ENCODE peak calls at places on chromosomes 3 and 15, in five cellular contexts. I is uterus, H is body of pancreas, M is transverse colon, N is stomach. U is an unnamed sample.

GRCh38 chr15:59329570-59330350 is 42.9 kb downstream of the MYO1E start:
- DNase-seq in M (no peak), N (peak; percentile 47), H (peak; percentile 73), I (no peak), U (peak; percentile 27)

GRCh38 chr15:43518073-43518761 is 809 bp downstream of the MAP1A start:
- DNase-seq in M (no peak), N (no peak), I (no peak), H (no peak), U (peak; percentile 26)

GRCh38 chr3:9308298-9308990 is 54.4 kb upstream of the THUMPD3 start:
- DNase-seq in I (no peak), M (no peak), H (no peak), N (no peak), U (no peak)

GRCh38 chr3:181730934-181731333 is 19.2 kb downstream of the SOX2 start:
- DNase-seq in H (no peak), M (no peak), I (no peak), N (no peak), U (no peak)

GRCh38 chr15:38687340-38687739 is 122.7 kb upstream of the RASGRP1 start:
- DNase-seq in I (no peak), M (no peak), N (no peak), H (no peak), U (no peak)

GRCh38 chr3:115595611-115596010 is 27.7 kb upstream of the GAP43 start:
- DNase-seq in H (no peak), N (no peak), I (no peak), M (no peak), U (no peak)

GRCh38 chr3:117016359-117016758 is 306.8 kb downstream of the TUSC7 start:
- DNase-seq in M (no peak), N (no peak), I (no peak), H (no peak), U (no peak)

GRCh38 chr15:29064290-29064689 is 178.5 kb downstream of the APBA2 start:
- DNase-seq in M (no peak), I (no peak), H (peak; percentile 43), N (no peak), U (no peak)

GRCh38 chr3:114880078-114880477 is 267.0 kb downstream of the ZBTB20 start:
- DNase-seq in H (peak; percentile 52), N (peak; percentile 29), M (no peak), I (no peak), U (no peak)

GRCh38 chr3:15113468-15113867 is 14.5 kb upstream of the RBSN start:
- DNase-seq in N (no peak), I (no peak), M (no peak), H (no peak), U (no peak)

GRCh38 chr3:32166654-32167053 is 60.2 kb downstream of the GPD1L start:
- DNase-seq in I (no peak), H (no peak), N (no peak), M (no peak), U (no peak)

GRCh38 chr3:21846976-21847375 is 96.0 kb upstream of the ZNF385D start:
- DNase-seq in M (no peak), H (no peak), I (no peak), N (no peak), U (no peak)

GRCh38 chr3:146469206-146470017 is at the start of gene PLSCR2:
- DNase-seq in H (peak; percentile 91), N (peak; percentile 84), I (peak; percentile 35), M (peak; percentile 83), U (peak; percentile 60)

GRCh38 chr3:133472242-133472641 is 72.4 kb downstream of the BFSP2 start:
- DNase-seq in H (peak; percentile 28), I (no peak), N (no peak), M (peak; percentile 54), U (no peak)

GRCh38 chr3:156389151-156389760 is 165.7 kb downstream of the SSR3 start:
- DNase-seq in M (no peak), H (no peak), N (no peak), I (no peak), U (peak; percentile 22)

GRCh38 chr3:161104561-161105551 is at the start of gene B3GALNT1:
- DNase-seq in M (peak; percentile 12), N (peak; percentile 55), H (peak; percentile 50), I (peak; percentile 40), U (peak; percentile 52)

GRCh38 chr3:151926956-151927355 is 53.5 kb downstream of the SUCNR1 start:
- DNase-seq in M (no peak), N (no peak), H (no peak), I (no peak), U (no peak)

GRCh38 chr15:34808016-34808415 is 12.7 kb upstream of the ACTC1 start:
- DNase-seq in I (no peak), H (no peak), M (no peak), N (no peak), U (no peak)

GRCh38 chr3:56222866-56223265 is 245.4 kb downstream of the ERC2 start:
- DNase-seq in M (no peak), N (no peak), H (no peak), I (no peak), U (no peak)

GRCh38 chr3:60363817-60364216 is 887.4 kb downstream of the FHIT start:
- DNase-seq in I (no peak), N (no peak), M (no peak), H (no peak), U (no peak)

GRCh38 chr15:78265752-78266224 is 1.4 kb downstream of the DNAJA4 start:
- DNase-seq in I (no peak), N (no peak), H (no peak), M (no peak), U (peak; percentile 37)

GRCh38 chr15:34435658-34436057 is 1.9 kb downstream of the GOLGA8A start:
- DNase-seq in N (no peak), M (no peak), H (no peak), I (no peak), U (no peak)

GRCh38 chr3:161251716-161252115 is 30.6 kb downstream of the NMD3 start:
- DNase-seq in M (no peak), N (no peak), I (no peak), H (no peak), U (no peak)

GRCh38 chr3:77648214-77648613 is 608.3 kb downstream of the ROBO2 start:
- DNase-seq in I (no peak), N (no peak), M (no peak), H (no peak), U (no peak)

GRCh38 chr3:172129868-172130751 is 90.7 kb downstream of the FNDC3B start:
- DNase-seq in N (peak; percentile 85), I (peak; percentile 94), H (peak; percentile 95), M (peak; percentile 83), U (peak; percentile 88)

GRCh38 chr3:67381667-67382272 is 272.6 kb downstream of the SUCLG2 start:
- DNase-seq in M (no peak), N (no peak), H (no peak), I (no peak), U (no peak)

GRCh38 chr3:97425002-97425401 is 339.6 kb upstream of the ARL6 start:
- DNase-seq in H (no peak), M (no peak), N (no peak), I (no peak), U (no peak)

GRCh38 chr15:85689729-85690128 is 105.0 kb downstream of the KLHL25 start:
- DNase-seq in M (peak; percentile 56), H (peak; percentile 45), I (no peak), N (peak; percentile 54), U (no peak)

GRCh38 chr15:85693277-85693676 is 101.4 kb downstream of the KLHL25 start:
- DNase-seq in M (no peak), N (no peak), H (no peak), I (no peak), U (no peak)

GRCh38 chr15:85692873-85693272 is 101.9 kb downstream of the KLHL25 start:
- DNase-seq in N (peak; percentile 35), I (no peak), H (no peak), M (peak; percentile 51), U (no peak)

GRCh38 chr15:85690546-85691226 is 104.0 kb downstream of the KLHL25 start:
- DNase-seq in M (no peak), N (no peak), I (no peak), H (no peak), U (no peak)

GRCh38 chr15:85691350-85692240 is 103.1 kb downstream of the KLHL25 start:
- DNase-seq in H (no peak), I (no peak), M (peak; percentile 63), N (peak; percentile 35), U (no peak)
- H3K4me3 ChIP-seq in H (no peak overlapping the region), I (no peak overlapping the region), M (peak overlapping the region; percentile 45), N (peak overlapping the region; percentile 34), U (no peak overlapping the region)

DNA sequence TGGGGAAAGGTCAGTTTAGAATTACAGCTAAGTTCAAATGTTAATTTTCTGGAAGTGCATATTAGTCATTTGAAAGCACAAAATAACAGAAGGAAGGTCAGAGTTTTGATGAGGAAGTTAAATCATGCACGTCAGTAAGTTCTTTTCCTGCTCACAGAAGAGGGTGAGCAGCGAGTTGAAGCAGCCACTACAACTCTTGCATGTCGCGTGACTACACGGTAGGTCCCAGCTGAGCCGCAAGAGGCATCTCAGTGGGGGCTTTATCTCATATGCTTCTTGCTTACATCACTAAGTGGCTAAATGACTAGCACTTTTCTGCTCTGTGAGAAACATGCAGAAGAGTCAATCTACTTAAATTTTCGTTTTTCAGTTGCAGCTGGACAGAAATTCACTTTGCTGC is 21.3 kb upstream of the SEC62 start:
- DNase-seq in H (peak; percentile 62), M (peak; percentile 44), N (peak; percentile 39), I (no peak), U (peak; percentile 15)
- TF ChIP-seq POLR2A in H (no peak), M (no peak), N (no peak), I (no peak), U (no peak)

DNA sequence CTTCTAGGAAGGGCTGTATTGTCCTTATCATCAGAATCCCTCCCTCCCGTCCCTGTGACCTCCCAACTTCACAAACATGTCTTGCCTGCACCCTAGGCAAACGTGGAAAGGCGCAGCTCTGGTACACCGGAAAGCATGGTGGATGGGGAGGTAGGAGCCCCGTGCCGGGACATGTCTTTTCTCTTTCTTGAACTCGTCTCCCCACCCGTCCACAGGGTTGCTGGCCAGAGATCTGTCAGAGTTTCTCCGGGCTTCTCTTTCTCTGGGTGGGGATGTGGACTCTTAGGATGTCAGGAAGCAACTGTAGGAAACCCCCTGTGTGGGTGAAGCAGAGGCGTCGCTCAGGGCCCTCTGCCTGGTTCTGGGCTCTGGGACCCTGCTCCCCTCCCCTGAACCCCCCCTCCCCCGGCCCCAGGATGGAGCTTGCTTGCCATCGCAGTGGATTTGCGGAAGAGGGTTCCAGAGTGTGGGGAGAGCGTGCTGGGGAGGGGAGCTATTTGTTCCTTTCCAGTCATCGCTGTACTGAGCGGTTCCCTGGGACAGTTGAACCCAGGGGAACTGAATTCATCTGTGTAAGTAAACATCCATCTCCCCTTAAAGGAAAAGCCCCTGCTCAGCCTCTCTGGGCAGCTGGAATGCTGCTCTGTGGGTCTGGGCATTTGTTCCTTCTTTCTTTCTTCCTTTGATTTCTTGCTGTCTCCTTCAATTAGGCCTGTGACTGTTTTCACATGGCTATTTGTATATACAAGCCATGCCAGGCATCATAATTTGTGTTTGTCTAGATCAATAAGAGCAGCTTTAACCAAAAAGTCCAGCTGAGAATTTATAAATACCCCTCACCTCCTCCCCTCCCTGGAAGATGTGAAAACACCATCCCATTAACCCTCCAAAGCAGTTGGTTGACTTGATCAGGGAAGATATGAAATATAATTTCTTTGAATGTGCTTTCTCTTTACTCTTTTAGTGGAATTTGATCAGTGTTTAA is 72.8 kb downstream of the SMAD3 start:
- DNase-seq in N (no peak), M (no peak), I (peak; percentile 31), H (no peak), U (no peak)
- H3K4me1 ChIP-seq in N (peaks cover 64% of the 10 kb centered on the region), M (peaks cover 51% of the 10 kb centered on the region), I (peaks cover 22% of the 10 kb centered on the region), H (peaks cover 99% of the 10 kb centered on the region), U (peaks cover 95% of the 10 kb centered on the region)

DNA sequence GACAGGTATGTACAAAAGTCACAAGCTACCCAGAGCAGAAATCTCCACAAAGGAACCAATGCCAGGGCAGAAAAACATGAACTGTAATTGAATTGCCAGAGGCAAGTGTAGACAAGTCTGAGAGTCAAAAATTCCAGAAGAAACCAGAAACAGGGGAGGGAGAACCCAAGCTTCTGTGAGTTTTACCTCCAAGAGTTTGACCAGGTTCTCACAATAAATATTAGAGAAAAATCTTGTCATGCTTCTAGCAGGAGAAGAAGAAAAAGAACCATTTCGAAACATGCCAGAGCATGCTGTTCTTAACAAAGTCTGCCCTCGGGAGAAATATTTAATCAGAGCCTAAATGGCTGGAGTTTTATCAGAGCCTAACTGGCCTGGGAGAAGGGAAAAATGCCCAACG is 32.5 kb upstream of the AP3B2 start:
- DNase-seq in I (no peak), M (no peak), N (no peak), H (no peak), U (no peak)
- H3K4me3 ChIP-seq in I (no peak overlapping the region), M (no peak overlapping the region), N (no peak overlapping the region), H (no peak overlapping the region), U (no peak overlapping the region)